ENCODE peak calls at places on chromosome 10, in six cellular contexts. F is upper lobe of right lung, M is A549, S is colonic mucosa, J is GM13976, T is RWPE1. P is an unnamed sample.

GRCh38 chr10:100969175-100970075 is at the start of gene SEMA4G:
- DNase-seq in F (peak; percentile 77), M (peak; percentile 44), S (peak; percentile 62), J (peak; percentile 80), T (peak; percentile 54), P (peak; percentile 64)

GRCh38 chr10:78435484-78436222 is 402.0 kb downstream of the RPS24 start:
- DNase-seq in F (no peak), M (no peak), S (no peak), J (no peak), T (no peak), P (no peak)

GRCh38 chr10:72772031-72772430 is 80.1 kb downstream of the MCU start:
- DNase-seq in F (no peak), M (no peak), S (no peak), J (no peak), T (no peak), P (no peak)

GRCh38 chr10:75137533-75138438 is 26.3 kb downstream of the SAMD8 start:
- DNase-seq in F (no peak), M (peak; percentile 16), S (no peak), J (no peak), T (peak; percentile 58), P (peak; percentile 71)

GRCh38 chr10:9012312-9012711 is 957.8 kb downstream of the GATA3 start:
- DNase-seq in F (no peak), M (no peak), S (no peak), J (no peak), T (peak; percentile 21), P (no peak)

GRCh38 chr10:86946215-86947170 is 10.9 kb downstream of the MMRN2 start:
- DNase-seq in F (peak; percentile 67), M (no peak), S (peak; percentile 17), J (no peak), T (no peak), P (no peak)

GRCh38 chr10:14416308-14416700 is 85.6 kb upstream of the FRMD4A start:
- DNase-seq in F (no peak), M (no peak), S (no peak), J (no peak), T (peak; percentile 56), P (no peak)

GRCh38 chr10:119479532-119479931 is 63.0 kb downstream of the RGS10 start:
- DNase-seq in F (no peak), M (no peak), S (no peak), J (no peak), T (no peak), P (no peak)

GRCh38 chr10:101780818-101781654 is 2.2 kb downstream of the NPM3 start:
- DNase-seq in F (peak; percentile 84), M (peak; percentile 72), S (peak; percentile 71), J (peak; percentile 89), T (peak; percentile 90), P (peak; percentile 82)

GRCh38 chr10:13890617-13891541 is 304.1 kb downstream of the PRPF18 start:
- DNase-seq in F (peak; percentile 73), M (no peak), S (no peak), J (peak; percentile 42), T (no peak), P (no peak)

GRCh38 chr10:129765664-129766550 is 198.2 kb downstream of the EBF3 start:
- DNase-seq in F (peak; percentile 42), M (no peak), S (peak; percentile 12), J (no peak), T (no peak), P (no peak)

GRCh38 chr10:127556911-127557310 is 7.8 kb downstream of the NPS start:
- DNase-seq in F (no peak), M (no peak), S (no peak), J (no peak), T (peak; percentile 41), P (no peak)

GRCh38 chr10:120495226-120495625 is 38.2 kb downstream of the PLPP4 start:
- DNase-seq in F (no peak), M (no peak), S (no peak), J (no peak), T (no peak), P (no peak)

GRCh38 chr10:75110006-75110632 is 1.3 kb upstream of the SAMD8 start:
- DNase-seq in F (no peak), M (no peak), S (no peak), J (no peak), T (no peak), P (no peak)

GRCh38 chr10:126598009-126598408 is 72.5 kb downstream of the C10orf90 start:
- DNase-seq in F (peak; percentile 70), M (peak; percentile 49), S (peak; percentile 33), J (peak; percentile 24), T (peak; percentile 54), P (peak; percentile 35)

GRCh38 chr10:14500172-14500765 is 169.5 kb upstream of the FRMD4A start:
- DNase-seq in F (no peak), M (peak; percentile 11), S (peak; percentile 57), J (no peak), T (no peak), P (no peak)

GRCh38 chr10:79058899-79059771 is 9.6 kb upstream of the ZMIZ1 start:
- DNase-seq in F (peak; percentile 65), M (no peak), S (peak; percentile 85), J (no peak), T (no peak), P (peak; percentile 0)

GRCh38 chr10:44492678-44493077 is 107.8 kb upstream of the CXCL12 start:
- DNase-seq in F (no peak), M (no peak), S (no peak), J (no peak), T (no peak), P (no peak)

GRCh38 chr10:49360271-49361177 is 35.4 kb downstream of the DRGX start:
- DNase-seq in F (peak; percentile 75), M (no peak), S (no peak), J (no peak), T (no peak), P (no peak)

GRCh38 chr10:17256026-17256425 is 28.0 kb downstream of the VIM start:
- DNase-seq in F (no peak), M (no peak), S (no peak), J (no peak), T (no peak), P (no peak)

GRCh38 chr10:86938260-86938659 is 19.2 kb downstream of the MMRN2 start:
- DNase-seq in F (no peak), M (no peak), S (peak; percentile 16), J (no peak), T (no peak), P (no peak)

GRCh38 chr10:74542077-74542476 is 284.3 kb upstream of the KAT6B start:
- DNase-seq in F (no peak), M (peak; percentile 16), S (no peak), J (no peak), T (no peak), P (no peak)

GRCh38 chr10:5589963-5590511 is 65.3 kb downstream of the CALML3 start:
- DNase-seq in F (peak; percentile 29), M (peak; percentile 57), S (no peak), J (no peak), T (no peak), P (peak; percentile 17)
- TF ChIP-seq CTCF in F (no peak), M (peak; percentile 16), S (no peak), J (no peak), T (no peak), P (no peak)

GRCh38 chr10:103199498-103199897 is 6.4 kb upstream of the NT5C2 start:
- DNase-seq in F (no peak), M (no peak), S (no peak), J (no peak), T (no peak), P (no peak)

GRCh38 chr10:103197891-103198290 is 4.8 kb upstream of the NT5C2 start:
- DNase-seq in F (no peak), M (no peak), S (no peak), J (no peak), T (no peak), P (no peak)

GRCh38 chr10:103202319-103202718 is 9.2 kb upstream of the NT5C2 start:
- DNase-seq in F (no peak), M (no peak), S (no peak), J (no peak), T (no peak), P (no peak)

GRCh38 chr10:103197177-103197576 is 4.1 kb upstream of the NT5C2 start:
- DNase-seq in F (no peak), M (peak; percentile 72), S (peak; percentile 26), J (no peak), T (peak; percentile 34), P (peak; percentile 59)

DNA sequence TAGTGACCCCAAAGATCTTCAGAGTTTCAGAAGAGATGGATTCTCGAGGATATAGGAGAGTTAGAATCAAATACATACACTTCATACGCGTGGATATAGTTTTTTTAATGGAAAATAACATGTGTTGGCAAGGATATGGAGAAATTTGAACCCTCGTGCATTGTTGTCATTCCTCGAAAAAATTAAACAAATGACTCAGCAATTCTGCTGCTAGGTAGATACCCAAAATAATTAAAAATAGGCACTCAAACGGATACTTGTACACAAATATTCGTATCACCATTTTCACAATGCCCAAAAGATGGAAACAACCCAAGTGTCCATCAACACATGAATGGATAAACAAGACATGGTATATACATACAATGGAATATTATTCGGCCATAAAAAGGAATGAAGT is 5.6 kb upstream of the NT5C2 start:
- DNase-seq in F (no peak), M (no peak), S (no peak), J (no peak), T (no peak), P (no peak)
- TF ChIP-seq CTCF in F (no peak), M (no peak), S (no peak), J (no peak), T (no peak), P (no peak)

DNA sequence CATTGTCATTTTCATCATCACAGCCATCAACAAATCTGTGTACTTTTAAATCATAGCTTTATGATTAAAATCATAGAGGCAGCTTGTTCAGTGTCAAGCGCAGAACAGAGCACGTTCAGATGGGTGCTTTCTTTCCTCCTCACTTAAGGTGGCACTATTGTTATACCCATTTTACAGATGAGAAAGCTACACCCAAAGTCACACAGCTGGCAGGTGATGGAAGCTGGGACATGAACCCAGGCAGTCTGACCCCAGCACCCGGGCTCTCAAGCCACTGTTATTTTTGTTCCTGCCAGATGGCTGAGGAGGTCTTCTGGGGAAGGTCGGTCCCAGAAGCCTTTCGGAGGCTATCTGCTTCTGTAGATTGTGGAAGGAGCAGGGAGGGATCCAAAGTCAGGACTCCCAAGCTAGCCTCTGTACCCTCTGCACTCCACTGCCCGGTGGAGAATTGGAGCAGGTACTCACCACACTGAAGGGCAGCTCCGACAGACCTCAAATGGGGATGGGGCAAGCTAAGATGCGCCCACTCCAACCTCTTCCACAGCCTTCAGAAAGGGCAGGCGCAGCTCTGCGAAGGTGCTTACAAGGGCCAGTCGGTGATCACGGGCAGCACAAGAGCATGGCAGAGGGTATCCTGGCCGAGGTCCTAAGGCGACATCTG is 610 bp downstream of the AVPI1 start:
- DNase-seq in F (no peak), M (peak; percentile 54), S (peak; percentile 41), J (no peak), T (no peak), P (peak; percentile 21)
- TF ChIP-seq CTCF in F (no peak), M (peak; percentile 15), S (no peak), J (no peak), T (no peak), P (no peak)

DNA sequence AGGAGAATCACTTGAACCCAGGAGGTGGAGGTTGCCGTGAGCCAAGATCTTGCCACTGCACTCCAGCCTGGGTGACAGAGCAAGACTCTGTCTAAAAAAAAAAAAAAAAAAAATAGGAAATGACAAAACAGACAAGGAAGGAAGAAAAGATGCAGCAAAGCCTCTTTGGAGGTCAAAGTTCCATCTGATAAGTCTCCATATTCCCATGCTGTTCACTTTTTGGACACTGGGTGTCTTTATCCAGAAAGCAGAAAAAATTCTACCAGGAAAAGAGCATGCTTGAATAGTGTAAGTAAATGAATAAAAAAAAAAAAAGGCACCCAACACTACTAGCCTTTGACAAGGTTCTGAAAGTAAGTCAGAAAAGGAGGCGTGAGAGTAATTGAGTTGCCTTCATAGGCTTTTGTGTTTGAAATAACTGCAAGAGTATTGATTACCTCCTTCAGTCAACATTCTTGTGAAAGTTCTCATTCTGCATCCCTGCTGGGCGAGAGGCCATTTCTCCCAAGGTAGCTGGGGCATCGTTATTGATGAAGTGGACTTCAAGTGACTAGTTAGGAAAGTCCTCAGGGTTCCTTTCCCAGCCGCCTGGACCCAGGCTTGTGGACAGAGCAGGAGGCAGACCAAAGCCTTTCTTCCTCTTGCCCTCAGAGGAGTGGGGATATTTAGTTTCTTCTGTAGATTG is 133.3 kb upstream of the KIF5B start:
- DNase-seq in F (no peak), M (peak; percentile 70), S (peak; percentile 48), J (no peak), T (no peak), P (no peak)
- TF ChIP-seq CTCF in F (peak; percentile 25), M (peak; percentile 12), S (peak; percentile 22), J (no peak), T (no peak), P (no peak)

P was measured in activated CD8-positive, alpha-beta T cell treated with anti-CD3 and anti-CD28 coated beads for 36 hours.